ENCODE peak calls at places on chromosomes 13 and 19, in four cellular contexts. G is Karpas-422, O is Peyer's patch, D is PC-9. U is an unnamed sample. For H3K4me1, H3K9me3 and H3K27me3, the result is how much of the 10 kb centered on the place peaks cover.

GRCh38 chr19:18287836-18288772 is 6.7 kb upstream of the JUND start:
- DNase-seq in D (no peak), G (no peak), O (no peak), U (no peak)

GRCh38 chr19:29480507-29480906 is 45.3 kb upstream of the VSTM2B start:
- DNase-seq in D (no peak), O (no peak), G (no peak), U (no peak)

GRCh38 chr13:61466280-61466679 is 50.6 kb upstream of the PCDH20 start:
- DNase-seq in O (no peak), D (no peak), G (peak), U (no peak)

GRCh38 chr19:24033962-24034342 is 53.0 kb upstream of the ZNF254 start:
- DNase-seq in G (peak), O (peak), D (peak), U (peak)

GRCh38 chr19:19758164-19758563 is 25.3 kb upstream of the ZNF14 start:
- DNase-seq in O (no peak), G (no peak), D (no peak), U (no peak)

GRCh38 chr19:55279376-55279772 is 536 bp downstream of the HSPBP1 start:
- DNase-seq in G (no peak), O (no peak), D (no peak), U (no peak)

GRCh38 chr13:34522818-34523217 is 419.3 kb upstream of the NBEA start:
- DNase-seq in D (no peak), O (no peak), G (no peak), U (no peak)

GRCh38 chr13:43369319-43369718 is 345.9 kb downstream of the DNAJC15 start:
- DNase-seq in D (no peak), O (no peak), G (no peak), U (no peak)

GRCh38 chr13:108895220-108895704 is 265.9 kb downstream of the MYO16 start:
- DNase-seq in D (peak), O (no peak), G (peak), U (no peak)

GRCh38 chr19:18205180-18205915 is 1.5 kb upstream of the RAB3A start:
- DNase-seq in O (peak), D (peak), G (peak), U (peak)

GRCh38 chr13:29840585-29840984 is 9.8 kb downstream of the UBL3 start:
- DNase-seq in G (no peak), D (no peak), O (no peak), U (no peak)
- H3K4me1 ChIP-seq in G (under half), D (under half), O (under half), U (under half)

DNA sequence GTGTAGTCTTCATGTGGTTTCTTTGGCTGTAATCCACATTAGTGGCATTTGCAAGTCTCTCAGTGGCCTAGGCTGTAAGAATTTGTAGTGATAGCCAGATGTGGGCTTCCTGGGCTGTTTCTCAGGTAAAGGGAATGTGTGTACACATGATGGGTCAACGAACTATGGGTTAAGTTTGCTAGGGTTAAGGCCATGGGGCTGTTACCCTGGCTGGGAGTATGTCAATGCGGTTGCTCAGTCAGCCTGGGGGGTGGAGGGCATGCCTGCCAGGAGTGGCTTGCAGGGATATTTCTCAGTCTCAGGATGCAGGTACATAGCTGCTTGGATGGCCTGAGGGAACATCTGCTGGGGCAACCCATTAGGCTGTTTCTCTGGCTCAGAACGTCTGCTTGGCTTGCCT is 13.4 kb downstream of the CYSLTR2 start:
- DNase-seq in O (no peak), D (no peak), G (no peak), U (no peak)
- H3K9me3 ChIP-seq in O (under half), D (under half), G (under half), U (under half)

DNA sequence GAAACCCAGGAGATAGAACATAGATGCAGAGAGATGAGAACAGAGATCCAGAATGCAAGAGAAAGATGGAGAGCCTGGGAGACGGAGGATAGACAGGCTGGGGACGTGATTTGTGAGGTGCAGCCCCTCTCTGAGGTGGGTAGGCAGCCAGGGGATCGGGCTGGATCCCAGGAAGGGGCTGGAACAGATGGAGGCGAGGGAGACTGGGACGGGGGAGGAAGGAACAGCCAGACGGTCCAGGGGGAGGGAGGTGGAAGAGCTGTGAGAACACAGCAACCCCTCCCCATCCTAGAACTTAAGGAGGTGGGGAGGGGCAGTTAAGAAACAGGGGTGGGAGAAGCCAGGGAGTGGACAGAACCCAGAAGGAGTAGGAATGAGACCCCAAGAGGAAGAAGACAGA is 3.1 kb downstream of the SLC17A7 start:
- DNase-seq in D (no peak), G (no peak), O (no peak), U (no peak)
- H3K27me3 ChIP-seq in D (under half), G (under half), O (under half), U (under half)

GRCh38 chr19:34269968-34270621 is 15.7 kb downstream of the GARRE1 start:
- DNase-seq in G (peak), D (peak), O (peak), U (peak)

GRCh38 chr19:34269489-34269888 is 15.1 kb downstream of the GARRE1 start:
- DNase-seq in G (peak), D (no peak), O (no peak), U (no peak)

GRCh38 chr19:34273121-34273845 is 18.9 kb downstream of the GARRE1 start:
- DNase-seq in G (peak), O (no peak), D (no peak), U (no peak)

GRCh38 chr19:34265221-34265650 is 10.9 kb downstream of the GARRE1 start:
- DNase-seq in D (no peak), G (no peak), O (no peak), U (no peak)

GRCh38 chr19:34269081-34269480 is 14.7 kb downstream of the GARRE1 start:
- DNase-seq in O (no peak), G (peak), D (no peak), U (no peak)
- H3K4me1 ChIP-seq in O (under half), G (half or more), D (under half), U (under half)

DNA sequence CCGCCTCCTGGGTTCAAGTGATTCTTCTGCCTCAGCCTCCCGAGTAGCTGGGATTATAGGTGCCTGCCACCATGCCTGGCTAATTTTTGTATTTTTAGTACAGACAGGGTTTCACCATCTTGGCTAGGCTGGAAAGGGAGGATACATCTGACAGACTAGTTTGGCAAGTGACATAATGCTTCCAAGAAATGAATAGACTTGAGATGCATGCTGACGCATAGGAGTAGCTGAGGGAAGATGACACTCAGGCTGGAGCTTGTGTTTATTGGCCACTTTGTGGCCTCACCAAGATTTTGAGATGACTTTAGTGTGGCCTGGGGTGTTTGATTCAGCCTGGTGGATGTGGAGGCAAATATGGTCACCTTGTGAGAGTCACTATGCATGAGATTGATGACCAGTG is 4.0 kb downstream of the ZNF586 start:
- DNase-seq in G (no peak), O (no peak), D (no peak), U (no peak)
- H3K9me3 ChIP-seq in G (under half), O (half or more), D (under half), U (under half)

GRCh38 chr13:49481788-49482187 is 14.0 kb upstream of the PHF11 start:
- DNase-seq in D (no peak), G (no peak), O (no peak), U (no peak)
- H3K27me3 ChIP-seq in D (under half), G (under half), O (under half), U (under half)

DNA sequence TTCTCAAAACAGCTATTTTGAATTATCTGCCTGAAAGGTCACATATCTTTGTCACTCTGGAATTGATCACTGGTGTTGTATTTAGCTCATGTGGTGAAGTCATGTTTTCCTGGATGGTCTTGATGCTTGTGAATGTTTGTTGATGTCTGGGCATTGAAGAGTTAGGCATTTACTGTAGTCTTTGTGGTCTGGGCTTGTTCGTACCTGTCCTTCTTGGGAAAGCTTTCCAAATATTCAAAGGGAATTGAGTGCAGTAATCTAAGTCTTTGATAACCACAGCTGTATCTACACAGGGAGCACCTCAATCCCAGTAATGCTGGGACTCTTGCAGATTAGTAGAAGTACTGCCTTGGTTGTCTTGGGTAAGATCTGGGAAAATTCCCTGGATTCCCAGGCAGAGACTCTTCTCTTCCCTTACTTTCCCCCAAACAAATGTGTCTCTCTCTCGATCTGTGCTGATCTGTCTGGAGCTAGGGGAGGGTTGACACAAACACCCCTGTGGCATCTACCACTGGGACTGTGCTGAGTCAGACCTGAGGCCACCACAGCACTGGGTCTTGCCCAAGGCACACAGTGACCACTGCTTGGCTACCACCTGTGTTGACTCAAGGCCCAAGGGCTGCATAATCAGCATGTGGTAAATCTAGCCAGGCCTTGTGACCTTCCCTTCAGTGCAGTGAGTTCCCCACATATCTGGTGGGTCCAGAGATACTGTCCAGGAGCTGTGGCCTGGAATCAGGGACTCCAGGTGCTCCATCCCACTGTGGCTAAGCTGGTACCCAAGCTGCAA is 5.5 kb upstream of the CYP4F3 start:
- DNase-seq in D (peak), O (no peak), G (no peak), U (no peak)
- H3K4me1 ChIP-seq in D (under half), O (under half), G (under half), U (under half)

GRCh38 chr19:8884416-8884815 is 52.2 kb downstream of the MBD3L1 start:
- DNase-seq in O (no peak), G (no peak), D (no peak), U (no peak)
- H3K9me3 ChIP-seq in O (under half), G (under half), D (under half), U (under half)

U was measured in thoracic aorta.